ENCODE peak calls at places on chromosome 1, in ten cellular contexts. A is fibroblast of the aortic adventitia; S is PC-9; F is WTC11; W is T1000; M is SK-N-SH; Y is kidney tubule cell; C is effector memory CD4-positive, alpha-beta T cell; P is iris pigment epithelial cell; K is astrocyte of the cerebellum. B is an unnamed sample.

GRCh38 chr1:64754166-64754565 is 9.3 kb downstream of the RAVER2 start:
- DNase-seq in A (no peak), S (no peak), F (no peak), W (no peak), M (no peak), Y (no peak), C (no peak), P (no peak), K (no peak), B (no peak)

GRCh38 chr1:179825201-179825600 is 52.4 kb downstream of the TOR1AIP2 start:
- DNase-seq in A (no peak), S (no peak), F (no peak), W (no peak), M (no peak), Y (no peak), C (no peak), P (no peak), K (no peak), B (no peak)

GRCh38 chr1:68057564-68057963 is 7.1 kb upstream of the DIRAS3 start:
- DNase-seq in A (no peak), S (no peak), F (peak), W (no peak), M (no peak), Y (no peak), C (no peak), P (no peak), K (no peak), B (no peak)

GRCh38 chr1:3323021-3323790 is 131.3 kb upstream of the ARHGEF16 start:
- DNase-seq in A (no peak), S (no peak), F (no peak), W (no peak), M (no peak), Y (peak), C (no peak), P (no peak), K (no peak), B (no peak)

GRCh38 chr1:242890211-242890741 is 364.8 kb downstream of the CEP170 start:
- DNase-seq in A (no peak), S (no peak), F (peak), W (peak), M (no peak), Y (no peak), C (no peak), P (peak), K (no peak), B (no peak)

GRCh38 chr1:111563619-111564018 is 56.0 kb upstream of the RAP1A start:
- DNase-seq in A (peak), S (peak), F (no peak), W (peak), M (no peak), Y (peak), C (no peak), P (peak), K (peak), B (no peak)

GRCh38 chr1:33070628-33071027 is 10.3 kb upstream of the AZIN2 start:
- DNase-seq in A (no peak), S (no peak), F (no peak), W (no peak), M (no peak), Y (no peak), C (no peak), P (no peak), K (no peak), B (no peak)

GRCh38 chr1:220880726-220881506 is 1.7 kb downstream of the HLX start:
- DNase-seq in A (peak), S (peak), F (no peak), W (peak), M (peak), Y (no peak), C (no peak), P (peak), K (peak), B (no peak)

GRCh38 chr1:20174937-20175666 is 10.8 kb upstream of the UBXN10 start:
- DNase-seq in A (no peak), S (no peak), F (no peak), W (no peak), M (no peak), Y (no peak), C (no peak), P (no peak), K (no peak), B (no peak)

GRCh38 chr1:179153217-179153616 is 71.3 kb downstream of the TOR3A start:
- DNase-seq in A (peak), S (no peak), F (no peak), W (no peak), M (no peak), Y (no peak), C (no peak), P (no peak), K (peak), B (no peak)

GRCh38 chr1:192445243-192445642 is 128.5 kb downstream of the RGS21 start:
- DNase-seq in A (no peak), S (no peak), F (no peak), W (no peak), M (no peak), Y (peak), C (no peak), P (no peak), K (no peak), B (no peak)

GRCh38 chr1:15067148-15067547 is 86.4 kb upstream of the TMEM51 start:
- DNase-seq in A (no peak), S (no peak), F (no peak), W (no peak), M (no peak), Y (no peak), C (no peak), P (no peak), K (no peak), B (no peak)

GRCh38 chr1:231116741-231117140 is 45.1 kb upstream of the TRIM67 start:
- DNase-seq in A (no peak), S (no peak), F (no peak), W (no peak), M (no peak), Y (peak), C (no peak), P (no peak), K (no peak), B (no peak)

GRCh38 chr1:39653546-39654031 is 14.1 kb upstream of the HEYL start:
- DNase-seq in A (peak), S (peak), F (peak), W (peak), M (peak), Y (peak), C (peak), P (peak), K (peak), B (peak)

GRCh38 chr1:31798433-31799195 is 17.2 kb downstream of the SPOCD1 start:
- DNase-seq in A (peak), S (peak), F (no peak), W (peak), M (no peak), Y (peak), C (no peak), P (peak), K (peak), B (no peak)

GRCh38 chr1:166933633-166934032 is 41.7 kb downstream of the ILDR2 start:
- DNase-seq in A (no peak), S (no peak), F (no peak), W (no peak), M (no peak), Y (peak), C (no peak), P (no peak), K (no peak), B (no peak)

GRCh38 chr1:30783244-30783915 is 25.8 kb upstream of the LAPTM5 start:
- DNase-seq in A (no peak), S (no peak), F (peak), W (no peak), M (no peak), Y (no peak), C (no peak), P (no peak), K (no peak), B (no peak)

GRCh38 chr1:98102369-98103030 is 181.7 kb upstream of the DPYD start:
- DNase-seq in A (peak), S (no peak), F (no peak), W (no peak), M (no peak), Y (peak), C (no peak), P (peak), K (no peak), B (no peak)

GRCh38 chr1:200228081-200228480 is 181.8 kb downstream of the ZNF281 start:
- DNase-seq in A (no peak), S (no peak), F (no peak), W (no peak), M (no peak), Y (no peak), C (no peak), P (no peak), K (no peak), B (no peak)

GRCh38 chr1:184890539-184890973 is 83.8 kb downstream of the NIBAN1 start:
- DNase-seq in A (peak), S (peak), F (no peak), W (no peak), M (no peak), Y (peak), C (peak), P (peak), K (no peak), B (peak)

GRCh38 chr1:55214903-55215193 is 316 bp downstream of the USP24 start:
- DNase-seq in A (no peak), S (peak), F (peak), W (no peak), M (peak), Y (peak), C (no peak), P (peak), K (no peak), B (peak)

GRCh38 chr1:180917306-180918065 is 4.8 kb downstream of the KIAA1614 start:
- DNase-seq in A (no peak), S (peak), F (no peak), W (no peak), M (no peak), Y (no peak), C (no peak), P (no peak), K (no peak), B (no peak)

GRCh38 chr1:148264374-148265276 is 112.5 kb upstream of the NBPF11 start:
- DNase-seq in A (peak), S (peak), F (peak), W (no peak), M (no peak), Y (peak), C (no peak), P (peak), K (no peak), B (no peak)

GRCh38 chr1:10835423-10836421 is 39.3 kb upstream of the CASZ1 start:
- DNase-seq in A (peak), S (peak), F (peak), W (no peak), M (peak), Y (peak), C (no peak), P (peak), K (peak), B (no peak)